ENCODE peak calls at places on chromosomes 11 and 22, in six cellular contexts. V is H1, R is PC-3, A is fibroblast of lung, K is heart right ventricle, G is pancreas. N is an unnamed sample.

GRCh38 chr11:2399488-2400068 is 972 bp upstream of the TSSC4 start:
- DNase-seq in V (peak; percentile 62), R (no peak), A (peak; percentile 4), K (no peak), G (no peak), N (no peak)

GRCh38 chr22:17213976-17214375 is 5.3 kb downstream of the ADA2 start:
- DNase-seq in V (peak; percentile 72), R (peak; percentile 19), A (peak; percentile 39), K (peak; percentile 69), G (peak; percentile 80), N (peak; percentile 27)

GRCh38 chr11:87754685-87755084 is 420.6 kb downstream of the RAB38 start:
- DNase-seq in V (no peak), R (peak; percentile 19), A (no peak), K (no peak), G (no peak), N (no peak)

GRCh38 chr22:23065069-23065451 is 5.3 kb upstream of the GNAZ start:
- DNase-seq in V (no peak), R (no peak), A (no peak), K (no peak), G (peak; percentile 4), N (no peak)

GRCh38 chr11:62725686-62726085 is 1.6 kb downstream of the HNRNPUL2 start:
- DNase-seq in V (no peak), R (peak; percentile 40), A (no peak), K (no peak), G (no peak), N (no peak)

GRCh38 chr22:47054231-47055072 is 292.0 kb downstream of the TBC1D22A start:
- DNase-seq in V (no peak), R (no peak), A (no peak), K (no peak), G (no peak), N (no peak)

GRCh38 chr11:130076774-130077481 is 7.2 kb downstream of the APLP2 start:
- DNase-seq in V (no peak), R (no peak), A (no peak), K (no peak), G (no peak), N (no peak)

GRCh38 chr11:10139656-10140055 is 154.4 kb downstream of the SBF2 start:
- DNase-seq in V (no peak), R (peak; percentile 69), A (peak; percentile 41), K (no peak), G (no peak), N (peak; percentile 79)

GRCh38 chr11:79241205-79241604 is 199.6 kb downstream of the TENM4 start:
- DNase-seq in V (no peak), R (no peak), A (no peak), K (no peak), G (no peak), N (no peak)

GRCh38 chr22:20441631-20442484 is 4.2 kb upstream of the SCARF2 start:
- DNase-seq in V (no peak), R (no peak), A (peak; percentile 50), K (no peak), G (no peak), N (no peak)

DNA sequence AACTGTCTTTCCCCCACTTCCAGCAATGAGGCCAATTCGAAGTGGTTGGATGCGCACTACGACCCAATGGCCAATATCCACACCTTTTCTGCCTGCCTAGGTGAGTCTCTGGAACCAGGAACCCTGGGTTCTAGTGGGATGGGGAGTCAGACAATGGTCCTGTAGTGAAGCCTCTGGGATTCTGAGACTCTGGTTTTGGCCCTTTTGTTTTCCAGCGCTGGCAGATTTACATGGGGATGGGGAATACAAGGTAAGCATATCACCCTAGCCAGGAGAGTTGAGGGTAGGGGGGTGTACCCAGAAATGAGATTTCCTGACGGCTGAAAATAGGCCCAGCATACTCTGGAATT is 530 bp downstream of the BBS1 start:
- DNase-seq in V (no peak), R (no peak), A (no peak), K (no peak), G (no peak), N (no peak)
- H3K27ac ChIP-seq in V (peak overlapping the region; percentile 63), R (no peak overlapping the region), A (peak overlapping the region; percentile 61), K (peak overlapping the region; percentile 64), G (no peak overlapping the region), N (no peak overlapping the region)

GRCh38 chr11:83219095-83219494 is 25.6 kb downstream of the ANKRD42 start:
- DNase-seq in V (peak; percentile 55), R (peak; percentile 10), A (no peak), K (no peak), G (peak; percentile 13), N (no peak)
- TF ChIP-seq CTCF in V (peak; percentile 76), R (peak; percentile 56), A (no peak), K (peak; percentile 18), G (no peak), N (peak; percentile 45)

GRCh38 chr11:78045851-78046485 is 17.7 kb upstream of the THRSP start:
- DNase-seq in V (peak; percentile 95), R (peak; percentile 90), A (peak; percentile 72), K (peak; percentile 88), G (peak; percentile 87), N (peak; percentile 52)
- H3K4me3 ChIP-seq in V (no peak overlapping the region), R (peak overlapping the region; percentile 67), A (peak overlapping the region; percentile 38), K (peak overlapping the region; percentile 58), G (peak overlapping the region; percentile 43), N (peak overlapping the region; percentile 60)

DNA sequence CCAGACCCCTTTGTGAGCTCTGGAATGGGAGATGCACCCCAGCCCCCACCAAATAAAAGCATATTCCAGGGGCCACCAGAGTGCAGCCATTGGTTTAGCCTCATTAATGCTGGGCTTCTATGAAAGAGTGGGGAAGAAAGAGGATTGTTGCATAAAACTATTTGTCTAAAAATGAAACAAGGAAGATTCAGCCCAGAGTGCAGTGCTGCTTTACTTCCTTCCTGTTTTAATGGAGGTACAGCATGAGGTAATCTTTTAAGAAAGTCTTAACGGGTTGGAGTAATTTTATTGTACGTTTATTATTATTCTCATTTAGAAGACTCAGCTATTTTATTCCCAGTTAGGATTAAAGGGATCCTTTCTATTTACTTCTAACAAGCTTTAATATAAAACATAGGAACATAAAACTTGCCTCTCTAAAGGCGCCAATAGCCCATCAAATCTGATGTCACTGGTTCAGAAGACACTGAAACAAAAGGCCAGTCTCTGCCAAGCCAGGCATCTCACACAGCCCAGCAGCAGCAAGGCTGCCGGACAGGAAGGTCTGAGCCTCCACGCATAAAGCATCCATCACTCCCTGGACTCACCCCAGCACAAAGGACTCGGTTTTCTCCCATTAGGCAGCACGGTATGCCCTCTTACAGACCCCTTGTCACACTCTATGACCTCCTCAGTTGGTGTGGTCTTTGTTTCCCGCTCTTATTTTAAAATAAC is 204.0 kb upstream of the BLID start:
- DNase-seq in V (no peak), R (no peak), A (no peak), K (no peak), G (no peak), N (no peak)
- H3K27ac ChIP-seq in V (no peak overlapping the region), R (no peak overlapping the region), A (no peak overlapping the region), K (no peak overlapping the region), G (no peak overlapping the region), N (no peak overlapping the region)

DNA sequence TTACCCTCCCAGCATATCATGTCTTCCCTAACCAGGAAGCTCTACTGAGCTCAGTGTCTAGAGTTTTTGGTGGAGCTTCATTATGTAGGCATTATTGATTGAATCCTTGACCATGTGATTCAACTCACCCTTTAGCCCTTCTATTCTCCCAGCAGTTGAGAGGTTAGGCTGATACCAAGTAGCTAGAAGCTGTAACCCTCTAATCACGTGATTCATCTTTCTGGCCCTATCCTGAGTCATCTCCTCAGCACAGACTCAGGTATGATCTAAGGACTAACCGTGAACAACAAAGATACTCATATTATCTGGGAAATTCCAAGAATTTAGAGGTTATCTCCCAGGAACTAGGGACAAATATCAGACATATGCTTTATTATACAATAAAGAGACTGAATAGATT is 625.5 kb downstream of the JRKL start:
- DNase-seq in V (no peak), R (no peak), A (no peak), K (no peak), G (no peak), N (no peak)
- TF ChIP-seq CTCF in V (no peak), R (no peak), A (no peak), K (no peak), G (no peak), N (no peak)

N was measured in brain microvascular endothelial cell.